ENCODE peak calls at places on chromosomes 16 and 17, in six cellular contexts. Z is naive thymus-derived CD4-positive, alpha-beta T cell; N is uterus; O is Karpas-422; I is fibroblast of lung; B is H1. D is an unnamed sample.
A peak's percentile ranks its signal among the peaks of the same experiment; 100 is the strongest.

GRCh38 chr16:1272453-1273198 is 16.8 kb downstream of the TPSD1 start:
- DNase-seq in Z (no peak), N (no peak), O (no peak), I (no peak), B (no peak), D (no peak)

GRCh38 chr17:41494524-41494923 is 4.8 kb upstream of the KRT36 start:
- DNase-seq in Z (no peak), N (no peak), O (no peak), I (peak; percentile 49), B (no peak), D (no peak)

GRCh38 chr16:69064789-69065313 is 40.6 kb upstream of the HAS3 start:
- DNase-seq in Z (no peak), N (no peak), O (no peak), I (no peak), B (no peak), D (no peak)

GRCh38 chr17:4625181-4625601 is 16.3 kb downstream of the ALOX15 start:
- DNase-seq in Z (no peak), N (no peak), O (no peak), I (no peak), B (no peak), D (no peak)

GRCh38 chr17:12388206-12388605 is 277.5 kb upstream of the MYOCD start:
- DNase-seq in Z (no peak), N (no peak), O (no peak), I (peak; percentile 52), B (no peak), D (no peak)

GRCh38 chr17:1239210-1239609 is 31.0 kb upstream of the BHLHA9 start:
- DNase-seq in Z (no peak), N (no peak), O (no peak), I (peak; percentile 86), B (no peak), D (no peak)

GRCh38 chr17:42657824-42658588 is 1.1 kb upstream of the TUBG2 start:
- DNase-seq in Z (no peak), N (no peak), O (no peak), I (no peak), B (no peak), D (no peak)

GRCh38 chr17:80882926-80883685 is 108.5 kb upstream of the CHMP6 start:
- DNase-seq in Z (no peak), N (no peak), O (no peak), I (no peak), B (no peak), D (no peak)

GRCh38 chr17:6374761-6375312 is 60.1 kb downstream of the AIPL1 start:
- DNase-seq in Z (no peak), N (no peak), O (no peak), I (peak; percentile 90), B (peak; percentile 61), D (peak; percentile 90)

GRCh38 chr17:18959845-18960240 is 7.9 kb downstream of the SLC5A10 start:
- DNase-seq in Z (no peak), N (no peak), O (no peak), I (no peak), B (no peak), D (no peak)

GRCh38 chr16:58042001-58042885 is 16.7 kb downstream of the MMP15 start:
- DNase-seq in Z (no peak), N (no peak), O (no peak), I (no peak), B (no peak), D (no peak)

GRCh38 chr16:79402920-79403319 is 197.6 kb downstream of the MAF start:
- DNase-seq in Z (no peak), N (no peak), O (no peak), I (no peak), B (no peak), D (no peak)

GRCh38 chr16:49876716-49877129 is 20.8 kb upstream of the ZNF423 start:
- DNase-seq in Z (no peak), N (peak; percentile 62), O (peak; percentile 60), I (no peak), B (peak; percentile 99), D (no peak)

GRCh38 chr17:59707971-59708425 is 544 bp downstream of the VMP1 start:
- DNase-seq in Z (no peak), N (no peak), O (peak; percentile 64), I (no peak), B (no peak), D (no peak)

GRCh38 chr16:88994704-88995103 is 17.7 kb upstream of the CBFA2T3 start:
- DNase-seq in Z (no peak), N (no peak), O (no peak), I (no peak), B (no peak), D (no peak)

GRCh38 chr16:55480228-55480655 is 1.2 kb downstream of the MMP2 start:
- DNase-seq in Z (no peak), N (peak; percentile 96), O (no peak), I (peak; percentile 94), B (peak; percentile 63), D (no peak)

GRCh38 chr17:57312242-57312641 is 55.9 kb downstream of the MSI2 start:
- DNase-seq in Z (no peak), N (no peak), O (no peak), I (no peak), B (no peak), D (no peak)

GRCh38 chr16:27353853-27354252 is 40.1 kb downstream of the IL4R start:
- DNase-seq in Z (no peak), N (no peak), O (no peak), I (no peak), B (no peak), D (no peak)

GRCh38 chr17:49086649-49087048 is 45.9 kb upstream of the B4GALNT2 start:
- DNase-seq in Z (no peak), N (no peak), O (no peak), I (no peak), B (no peak), D (no peak)

GRCh38 chr16:54325616-54326265 is 39.2 kb upstream of the IRX3 start:
- DNase-seq in Z (no peak), N (no peak), O (no peak), I (peak; percentile 9), B (no peak), D (no peak)

GRCh38 chr16:33877-34707 is 19.3 kb downstream of the POLR3K start:
- DNase-seq in Z (no peak), N (no peak), O (no peak), I (no peak), B (no peak), D (no peak)

GRCh38 chr17:50425682-50426471 is at the start of gene ACSF2:
- DNase-seq in Z (peak; percentile 52), N (peak; percentile 75), O (peak; percentile 90), I (peak; percentile 49), B (peak; percentile 72), D (no peak)

GRCh38 chr17:35088647-35088910 is 25.1 kb upstream of the RFFL start:
- DNase-seq in Z (no peak), N (no peak), O (no peak), I (no peak), B (peak; percentile 80), D (no peak)

GRCh38 chr17:416293-417206 is 63.9 kb upstream of the RPH3AL start:
- DNase-seq in Z (no peak), N (no peak), O (peak; percentile 51), I (no peak), B (no peak), D (no peak)

GRCh38 chr16:49800876-49801275 is 55.0 kb downstream of the ZNF423 start:
- DNase-seq in Z (no peak), N (no peak), O (no peak), I (no peak), B (no peak), D (no peak)

GRCh38 chr17:76528528-76529223 is 8.8 kb downstream of the CYGB start:
- DNase-seq in Z (no peak), N (peak; percentile 62), O (peak; percentile 75), I (no peak), B (no peak), D (no peak)

GRCh38 chr17:76529224-76529642 is 8.3 kb downstream of the CYGB start:
- DNase-seq in Z (no peak), N (peak; percentile 88), O (peak; percentile 49), I (peak; percentile 69), B (no peak), D (no peak)

GRCh38 chr17:76529643-76530488 is 7.6 kb downstream of the CYGB start:
- DNase-seq in Z (no peak), N (peak; percentile 87), O (no peak), I (peak; percentile 36), B (peak; percentile 57), D (no peak)

GRCh38 chr17:76527430-76528111 is 9.9 kb downstream of the CYGB start:
- DNase-seq in Z (no peak), N (peak; percentile 81), O (peak; percentile 50), I (peak; percentile 89), B (peak; percentile 78), D (peak; percentile 78)

DNA sequence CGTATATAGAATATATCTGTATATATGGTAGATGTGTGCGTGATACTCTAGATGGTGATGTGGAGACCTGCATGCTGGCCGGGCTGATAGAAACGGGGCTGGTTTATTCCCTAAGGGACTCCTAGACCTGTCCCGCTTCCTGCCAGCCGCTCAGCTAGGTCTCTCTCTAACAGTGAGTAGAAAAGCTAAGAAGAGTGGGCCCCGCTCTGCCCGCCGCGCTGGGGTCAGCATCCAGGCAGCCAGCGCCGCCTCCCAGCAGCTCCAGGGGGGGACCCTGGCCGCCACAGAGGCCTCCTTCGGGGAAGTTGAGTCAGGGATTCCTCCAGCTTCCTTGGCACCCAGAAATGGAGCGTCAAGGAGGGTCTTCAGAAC is 9.4 kb downstream of the CYGB start:
- DNase-seq in Z (no peak), N (no peak), O (peak; percentile 86), I (no peak), B (no peak), D (no peak)
- H3K4me3 ChIP-seq in Z (peak overlapping the region; percentile 35), N (no peak overlapping the region), O (peak overlapping the region; percentile 67), I (no peak overlapping the region), B (no peak overlapping the region), D (no peak overlapping the region)

DNA sequence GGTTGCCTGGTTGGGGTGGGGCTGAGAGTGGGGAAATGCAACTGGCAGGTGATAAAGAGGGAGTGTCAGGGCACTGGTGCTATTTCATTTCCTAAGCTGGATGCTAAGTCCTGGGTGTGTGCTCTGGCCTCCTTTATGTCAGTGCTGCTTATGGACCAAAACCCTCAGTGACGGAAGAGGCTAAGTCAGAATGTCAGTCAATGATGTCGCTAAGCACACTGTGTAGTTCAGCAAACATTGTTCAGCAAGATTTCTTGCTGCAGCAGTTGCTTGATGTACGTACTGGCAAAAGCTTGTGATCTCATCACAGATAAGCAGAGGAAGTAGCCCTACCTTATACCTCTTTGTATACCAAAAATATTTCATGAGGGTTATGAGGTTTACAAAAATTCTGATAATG is 16.5 kb upstream of the FLCN start:
- DNase-seq in Z (no peak), N (no peak), O (no peak), I (no peak), B (no peak), D (no peak)
- H3K36me3 ChIP-seq in Z (peaks cover 4% of the 10 kb centered on the region), N (no peaks in the 10 kb centered on the region), O (peaks cover 45% of the 10 kb centered on the region), I (peaks cover 8% of the 10 kb centered on the region), B (peaks cover 22% of the 10 kb centered on the region), D (no peaks in the 10 kb centered on the region)

DNA sequence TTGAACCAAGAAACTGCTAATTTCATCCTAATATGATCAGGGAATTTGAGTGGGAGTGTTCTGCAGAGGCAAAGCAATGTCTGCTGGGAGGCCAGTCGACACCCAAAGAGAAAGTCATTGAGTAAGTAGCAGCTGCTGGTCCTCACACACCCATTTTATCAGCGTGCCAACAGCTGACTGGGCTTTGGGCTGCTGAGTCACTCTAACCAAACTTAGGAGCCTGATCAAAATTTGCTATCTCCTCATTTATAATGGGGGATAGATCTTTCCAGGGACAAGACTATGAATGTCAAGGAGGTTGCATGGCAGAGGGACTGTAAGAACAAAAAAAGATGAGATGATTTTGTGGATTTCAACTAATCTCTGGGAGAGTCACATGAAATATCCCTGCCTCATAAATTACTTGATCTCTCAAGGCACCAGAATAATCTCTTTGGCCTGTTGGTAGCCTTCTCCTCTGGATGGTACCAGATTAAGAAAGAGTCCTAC is 32.9 kb downstream of the CPSF4L start:
- DNase-seq in Z (no peak), N (peak; percentile 48), O (peak; percentile 65), I (peak; percentile 89), B (no peak), D (peak; percentile 21)
- H3K4me3 ChIP-seq in Z (no peak overlapping the region), N (no peak overlapping the region), O (no peak overlapping the region), I (no peak overlapping the region), B (no peak overlapping the region), D (no peak overlapping the region)

GRCh38 chr17:47622179-47622549 is 27.6 kb upstream of the KPNB1 start:
- DNase-seq in Z (no peak), N (no peak), O (no peak), I (peak; percentile 29), B (no peak), D (no peak)
- H3K36me3 ChIP-seq in Z (peaks cover 4% of the 10 kb centered on the region), N (no peaks in the 10 kb centered on the region), O (peaks cover 31% of the 10 kb centered on the region), I (peaks cover 7% of the 10 kb centered on the region), B (peaks cover 16% of the 10 kb centered on the region), D (peaks cover 2% of the 10 kb centered on the region)

D was measured in kidney epithelial cell.